ENCODE peak calls at places on chromosome X, in four cellular contexts. A is body of pancreas, V is mammary epithelial cell, S is GM23248. W is an unnamed sample.

GRCh38 chrX:103442536-103442901 is 66.2 kb downstream of the BEX3 start:
- DNase-seq in S (peak; percentile 47), A (no peak), V (peak; percentile 82), W (no peak)

GRCh38 chrX:15472523-15472922 is 20.6 kb downstream of the PIR start:
- DNase-seq in A (no peak), S (no peak), V (peak; percentile 2), W (no peak)

GRCh38 chrX:63349307-63349706 is 1.8 kb downstream of the SPIN4 start:
- DNase-seq in A (no peak), V (no peak), S (no peak), W (no peak)

GRCh38 chrX:109345866-109346265 is 136.0 kb downstream of the GUCY2F start:
- DNase-seq in V (no peak), S (no peak), A (no peak), W (no peak)

GRCh38 chrX:123081766-123082165 is 102.3 kb upstream of the GRIA3 start:
- DNase-seq in V (peak; percentile 65), S (peak; percentile 61), A (no peak), W (no peak)

GRCh38 chrX:131778269-131779218 is 234.7 kb downstream of the OR13H1 start:
- DNase-seq in A (no peak), S (no peak), V (peak; percentile 70), W (no peak)

GRCh38 chrX:107135076-107135964 is 16.7 kb upstream of the RBM41 start:
- DNase-seq in A (no peak), S (peak; percentile 67), V (peak; percentile 61), W (no peak)

GRCh38 chrX:33725556-33726232 is 406.4 kb downstream of the FAM47A start:
- DNase-seq in A (peak; percentile 38), S (no peak), V (peak; percentile 16), W (no peak)

GRCh38 chrX:52576946-52577345 is 60.1 kb upstream of the XAGE1B start:
- DNase-seq in S (no peak), A (no peak), V (peak; percentile 46), W (no peak)

GRCh38 chrX:39819921-39820849 is 277.6 kb downstream of the BCOR start:
- DNase-seq in A (no peak), V (no peak), S (no peak), W (no peak)

GRCh38 chrX:74537011-74537390 is 77.4 kb downstream of the RLIM start:
- DNase-seq in A (peak; percentile 7), S (peak; percentile 52), V (no peak), W (no peak)

GRCh38 chrX:1213971-1214370 is 1.5 kb upstream of the CRLF2 start:
- DNase-seq in A (no peak), V (no peak), S (no peak), W (no peak)

GRCh38 chrX:53440631-53441517 is 6.7 kb upstream of the HSD17B10 start:
- DNase-seq in S (peak; percentile 82), V (peak; percentile 72), A (peak; percentile 60), W (peak; percentile 56)

GRCh38 chrX:150164971-150165605 is 198.0 kb upstream of the MAMLD1 start:
- DNase-seq in A (no peak), V (no peak), S (no peak), W (no peak)

GRCh38 chrX:133185938-133186337 is 32.2 kb downstream of the TFDP3 start:
- DNase-seq in S (no peak), A (peak; percentile 48), V (peak; percentile 79), W (no peak)

GRCh38 chrX:95754411-95754810 is 930.2 kb upstream of the DIAPH2 start:
- DNase-seq in V (no peak), S (no peak), A (no peak), W (no peak)

GRCh38 chrX:641671-642435 is 11.3 kb downstream of the SHOX start:
- DNase-seq in S (no peak), V (no peak), A (no peak), W (no peak)

GRCh38 chrX:57583477-57583876 is 8.3 kb upstream of the ZXDB start:
- DNase-seq in V (peak; percentile 28), A (no peak), S (peak; percentile 21), W (no peak)

GRCh38 chrX:13894888-13895564 is 78.1 kb upstream of the GPM6B start:
- DNase-seq in S (peak; percentile 38), A (no peak), V (no peak), W (no peak)

GRCh38 chrX:74270393-74270792 is 33.6 kb upstream of the ZCCHC13 start:
- DNase-seq in S (no peak), V (no peak), A (no peak), W (no peak)

DNA sequence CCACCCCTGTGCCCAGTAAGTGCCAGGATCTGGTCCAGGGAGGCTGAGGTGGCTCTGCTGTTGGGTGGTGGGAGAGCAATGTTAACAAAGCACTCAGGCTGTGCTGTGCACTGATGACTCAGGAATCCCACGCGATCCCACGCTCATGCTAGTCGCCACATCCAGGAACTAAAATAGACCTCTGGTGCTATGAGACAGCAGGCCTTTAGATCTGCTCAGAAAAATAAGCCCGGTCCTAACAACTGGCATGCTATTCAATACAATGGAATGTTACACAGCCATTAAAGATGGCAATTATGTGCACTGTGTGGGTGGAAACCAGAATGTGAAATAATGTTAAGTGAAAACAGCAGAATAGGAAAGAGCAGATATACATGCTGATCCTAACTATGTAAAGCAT is 26.0 kb downstream of the ARL13A start:
- DNase-seq in S (peak; percentile 88), A (no peak), V (peak; percentile 70), W (no peak)
- H3K4me1 ChIP-seq in S (peaks cover 16% of the 10 kb centered on the region), A (no peaks in the 10 kb centered on the region), V (peaks cover 32% of the 10 kb centered on the region), W (no peaks in the 10 kb centered on the region)

DNA sequence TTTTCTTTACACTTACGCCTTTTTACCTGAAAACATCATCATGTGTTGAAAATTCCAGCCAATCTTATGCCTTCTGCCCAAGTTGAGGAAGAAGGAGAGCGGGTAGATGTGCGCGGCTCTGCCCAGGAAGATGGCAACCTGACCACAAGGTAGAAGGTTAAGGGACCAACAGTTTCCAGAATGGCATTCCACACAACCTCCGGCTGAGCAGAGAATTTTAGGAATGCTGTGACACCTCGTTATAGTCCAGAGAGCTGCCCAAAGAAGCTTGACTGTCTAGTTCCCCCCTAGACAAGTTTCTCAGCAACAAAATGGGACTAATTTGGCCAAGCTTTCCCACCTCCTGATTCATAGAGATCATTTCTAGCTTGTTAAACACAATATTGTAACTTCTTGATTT is 75.1 kb downstream of the CHST7 start:
- DNase-seq in V (no peak), A (no peak), S (no peak), W (no peak)
- H3K4me1 ChIP-seq in V (no peaks in the 10 kb centered on the region), A (no peaks in the 10 kb centered on the region), S (peaks cover 3% of the 10 kb centered on the region), W (peaks cover 15% of the 10 kb centered on the region)

GRCh38 chrX:20527458-20528099 is 260.9 kb upstream of the RPS6KA3 start:
- DNase-seq in V (no peak), S (peak; percentile 57), A (no peak), W (no peak)
- H3K4me1 ChIP-seq in V (no peaks in the 10 kb centered on the region), S (peaks cover 19% of the 10 kb centered on the region), A (no peaks in the 10 kb centered on the region), W (no peaks in the 10 kb centered on the region)

GRCh38 chrX:153641575-153642312 is 5.3 kb upstream of the DUSP9 start:
- DNase-seq in S (no peak), V (no peak), A (no peak), W (no peak)

GRCh38 chrX:153643431-153644351 is 3.3 kb upstream of the DUSP9 start:
- DNase-seq in S (peak; percentile 41), A (no peak), V (no peak), W (no peak)

GRCh38 chrX:153640736-153641574 is 6.0 kb upstream of the DUSP9 start:
- DNase-seq in S (no peak), A (no peak), V (no peak), W (no peak)

GRCh38 chrX:153642655-153643430 is 4.2 kb upstream of the DUSP9 start:
- DNase-seq in S (no peak), A (no peak), V (no peak), W (no peak)

DNA sequence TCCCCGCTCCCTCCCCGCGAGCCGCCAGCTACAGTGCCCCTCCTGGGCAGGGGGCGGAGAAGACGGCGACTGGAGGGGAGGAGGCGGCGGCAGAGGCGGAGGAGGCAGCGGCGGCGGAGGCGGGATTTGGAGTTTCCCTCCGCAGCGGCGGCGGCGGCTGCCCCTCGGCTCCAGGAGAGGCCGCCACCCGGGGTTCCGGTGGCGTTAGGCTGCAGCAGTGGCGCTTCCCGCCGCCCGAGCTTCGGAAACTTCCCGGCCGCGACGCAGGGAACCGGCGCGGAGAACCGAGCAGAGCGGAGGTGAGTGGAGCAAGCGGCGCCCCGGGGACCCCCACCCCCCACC is 4.7 kb upstream of the DUSP9 start:
- DNase-seq in A (no peak), S (peak; percentile 6), V (no peak), W (no peak)
- H3K4me1 ChIP-seq in A (peaks cover 12% of the 10 kb centered on the region), S (no peaks in the 10 kb centered on the region), V (peaks cover 28% of the 10 kb centered on the region), W (peaks cover 21% of the 10 kb centered on the region)

GRCh38 chrX:24168807-24169206 is 19.3 kb downstream of the ZFX start:
- DNase-seq in V (no peak), A (no peak), S (no peak), W (no peak)
- H3K4me1 ChIP-seq in V (peaks cover 12% of the 10 kb centered on the region), A (peaks cover 47% of the 10 kb centered on the region), S (peaks cover 46% of the 10 kb centered on the region), W (peaks cover 67% of the 10 kb centered on the region)

GRCh38 chrX:2607113-2607512 is 84.0 kb upstream of the CD99 start:
- DNase-seq in V (no peak), S (no peak), A (no peak), W (no peak)

GRCh38 chrX:2608638-2609430 is 82.3 kb upstream of the CD99 start:
- DNase-seq in S (peak; percentile 87), A (peak; percentile 90), V (peak; percentile 84), W (peak; percentile 86)

GRCh38 chrX:2614911-2615310 is 76.2 kb upstream of the CD99 start:
- DNase-seq in S (peak; percentile 94), V (peak; percentile 43), A (no peak), W (peak; percentile 18)

GRCh38 chrX:2609431-2610238 is 81.5 kb upstream of the CD99 start:
- DNase-seq in S (peak; percentile 51), A (no peak), V (peak; percentile 34), W (no peak)

GRCh38 chrX:2610246-2611170 is 80.6 kb upstream of the CD99 start:
- DNase-seq in V (no peak), S (peak; percentile 63), A (no peak), W (no peak)
- H3K4me1 ChIP-seq in V (peaks cover 4% of the 10 kb centered on the region), S (peaks cover 16% of the 10 kb centered on the region), A (peaks cover 17% of the 10 kb centered on the region), W (no peaks in the 10 kb centered on the region)

GRCh38 chrX:23726196-23726595 is 16.9 kb downstream of the ACOT9 start:
- DNase-seq in A (peak; percentile 6), S (no peak), V (no peak), W (no peak)
- H3K4me1 ChIP-seq in A (no peaks in the 10 kb centered on the region), S (no peaks in the 10 kb centered on the region), V (no peaks in the 10 kb centered on the region), W (no peaks in the 10 kb centered on the region)

GRCh38 chrX:154540897-154541535 is 5.6 kb downstream of the G6PD start:
- DNase-seq in A (no peak), V (peak; percentile 83), S (no peak), W (no peak)
- H3K4me1 ChIP-seq in A (peaks cover 13% of the 10 kb centered on the region), V (peaks cover 29% of the 10 kb centered on the region), S (peaks cover 15% of the 10 kb centered on the region), W (no peaks in the 10 kb centered on the region)